ENCODE peak calls at places on chromosomes 3 and 15, in ten cellular contexts. P, N, W, S, O, I, J, D, Z and H are unnamed samples.

GRCh38 chr15:20345401-20345958 is 196.1 kb downstream of the GOLGA6L6 start:
- DNase-seq in J (no peak), S (no peak), W (peak; percentile 26), N (peak; percentile 51), D (no peak), P (no peak), I (peak; percentile 43), Z (no peak), O (peak; percentile 30), H (no peak)

GRCh38 chr15:92075764-92076163 is 222.3 kb downstream of the SLCO3A1 start:
- DNase-seq in S (no peak), Z (no peak), N (no peak), O (no peak), W (no peak), J (no peak), P (no peak), I (no peak), D (no peak), H (no peak)

GRCh38 chr15:63156708-63157065 is 590 bp downstream of the RPS27L start:
- DNase-seq in P (peak; percentile 57), O (no peak), Z (peak; percentile 28), I (peak; percentile 79), J (peak; percentile 34), N (no peak), S (peak; percentile 22), D (no peak), W (no peak), H (peak; percentile 72)

GRCh38 chr15:58355965-58356358 is 75.8 kb upstream of the LIPC start:
- DNase-seq in J (no peak), O (no peak), Z (no peak), N (no peak), S (no peak), I (no peak), W (no peak), D (no peak), P (no peak), H (no peak)

GRCh38 chr15:58530056-58530590 is 98.3 kb downstream of the LIPC start:
- DNase-seq in Z (no peak), P (no peak), I (peak; percentile 36), N (no peak), S (no peak), O (no peak), W (no peak), J (no peak), D (no peak), H (no peak)

GRCh38 chr3:80374423-80374822 is 606.6 kb upstream of the ROBO1 start:
- DNase-seq in J (no peak), I (no peak), P (no peak), O (no peak), S (no peak), N (no peak), D (no peak), W (no peak), Z (no peak), H (no peak)

GRCh38 chr3:23913873-23914743 is 2.7 kb downstream of the NKIRAS1 start:
- DNase-seq in S (no peak), N (no peak), O (no peak), J (no peak), I (no peak), P (no peak), Z (no peak), W (no peak), D (no peak), H (no peak)

GRCh38 chr3:69143605-69144004 is 21.2 kb upstream of the LMOD3 start:
- DNase-seq in Z (no peak), W (no peak), S (no peak), O (no peak), D (no peak), P (no peak), N (no peak), I (no peak), J (no peak), H (no peak)

GRCh38 chr15:75048394-75048793 is 25.0 kb downstream of the PPCDC start:
- DNase-seq in I (no peak), D (no peak), J (no peak), O (no peak), Z (no peak), P (no peak), S (no peak), W (no peak), N (no peak), H (no peak)
- H3K27ac ChIP-seq in I (no peak overlapping the region), D (no peak overlapping the region), J (peak overlapping the region; percentile 81), O (peak overlapping the region; percentile 88), Z (peak overlapping the region; percentile 97), P (no peak overlapping the region), S (no peak overlapping the region), W (no peak overlapping the region), N (no peak overlapping the region), H (peak overlapping the region; percentile 79)

GRCh38 chr3:185317674-185318073 is 45.3 kb upstream of the MAP3K13 start:
- DNase-seq in W (no peak), N (no peak), O (no peak), I (no peak), J (no peak), S (no peak), Z (no peak), D (no peak), P (no peak), H (no peak)
- H3K27ac ChIP-seq in W (no peak overlapping the region), N (peak overlapping the region; percentile 73), O (no peak overlapping the region), I (no peak overlapping the region), J (peak overlapping the region; percentile 45), S (no peak overlapping the region), Z (peak overlapping the region; percentile 63), D (peak overlapping the region; percentile 66), P (no peak overlapping the region), H (no peak overlapping the region)

GRCh38 chr3:54127499-54128056 is 5.2 kb downstream of the CACNA2D3 start:
- DNase-seq in Z (no peak), D (no peak), N (no peak), S (no peak), I (no peak), O (peak; percentile 14), J (no peak), P (no peak), W (no peak), H (no peak)
- H3K27ac ChIP-seq in Z (no peak overlapping the region), D (no peak overlapping the region), N (no peak overlapping the region), S (no peak overlapping the region), I (no peak overlapping the region), O (no peak overlapping the region), J (no peak overlapping the region), P (no peak overlapping the region), W (no peak overlapping the region), H (no peak overlapping the region)

DNA sequence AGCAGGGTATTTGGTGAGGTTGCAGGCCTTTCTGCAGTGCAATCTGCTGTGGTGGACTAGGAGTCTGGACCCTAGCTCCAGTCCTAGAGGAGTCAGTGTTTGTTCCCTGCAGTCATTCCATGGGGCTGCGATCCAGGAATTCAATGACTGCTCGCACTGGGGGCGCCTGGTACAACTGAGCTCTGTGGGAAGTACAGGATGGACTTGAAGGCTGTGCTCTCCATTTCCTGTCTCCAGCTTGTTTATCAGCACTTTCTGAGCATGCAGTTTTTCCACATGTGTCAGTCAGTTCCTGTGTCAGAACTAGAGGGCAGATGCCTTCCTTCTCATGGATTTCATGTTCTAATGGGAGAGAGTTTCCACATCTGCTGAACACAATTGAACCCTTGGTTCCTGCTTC is 46.7 kb downstream of the PDHB start:
- DNase-seq in I (peak; percentile 51), J (peak; percentile 30), O (no peak), P (no peak), D (no peak), W (peak; percentile 36), S (no peak), N (no peak), Z (peak; percentile 27), H (peak; percentile 39)
- H3K27ac ChIP-seq in I (peak overlapping the region; percentile 38), J (peak overlapping the region; percentile 51), O (peak overlapping the region; percentile 61), P (peak overlapping the region; percentile 33), D (no peak overlapping the region), W (no peak overlapping the region), S (peak overlapping the region; percentile 59), N (peak overlapping the region; percentile 64), Z (peak overlapping the region; percentile 72), H (peak overlapping the region; percentile 31)

GRCh38 chr3:97871206-97871605 is 49.4 kb downstream of the CRYBG3 start:
- DNase-seq in D (no peak), J (no peak), N (no peak), I (no peak), O (no peak), P (no peak), W (no peak), S (no peak), Z (no peak), H (no peak)

GRCh38 chr3:97871788-97872187 is 50.0 kb downstream of the CRYBG3 start:
- DNase-seq in D (no peak), O (no peak), N (no peak), W (no peak), S (no peak), J (no peak), I (no peak), P (no peak), Z (no peak), H (no peak)

DNA sequence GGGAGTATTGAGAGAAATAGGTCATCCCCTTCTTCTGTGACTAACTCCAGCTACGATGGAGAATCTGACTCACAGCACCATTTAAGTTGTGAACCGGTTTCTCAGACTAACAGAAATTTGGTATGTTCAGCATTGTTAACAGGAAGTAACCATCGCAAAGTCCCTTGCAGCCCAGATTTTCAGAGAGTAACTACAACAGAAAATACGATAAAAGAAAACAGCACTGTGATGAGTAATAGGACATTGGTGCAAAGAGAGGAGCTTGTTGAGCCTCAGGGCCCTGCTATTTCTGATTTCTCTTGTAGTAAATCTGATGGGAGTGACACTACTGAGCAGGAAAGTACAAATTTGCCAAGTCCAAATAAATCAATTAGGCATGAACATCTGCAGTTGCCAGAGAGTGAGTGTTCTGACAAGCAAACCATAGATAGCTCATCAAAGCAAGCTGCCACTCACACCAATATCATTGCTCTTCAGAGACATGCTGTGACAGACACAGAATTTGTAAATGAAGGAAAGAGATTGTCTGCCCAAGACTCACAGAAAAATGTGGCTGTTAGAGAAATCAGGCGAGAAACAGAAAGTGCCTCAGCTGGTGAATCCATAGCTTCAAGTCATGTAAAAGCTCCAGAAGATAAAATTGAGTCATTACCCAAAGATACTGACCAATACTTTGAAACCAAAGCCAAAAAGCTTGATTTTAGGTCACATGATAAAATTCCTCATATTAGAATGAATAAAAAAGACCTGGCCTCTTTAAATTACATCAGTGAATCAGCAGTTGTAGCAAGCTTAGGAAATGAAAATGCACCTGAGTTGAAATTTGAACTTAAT is 50.6 kb downstream of the CRYBG3 start:
- DNase-seq in S (peak; percentile 17), P (no peak), Z (no peak), D (no peak), O (no peak), I (no peak), N (no peak), J (no peak), W (no peak), H (no peak)
- H3K27ac ChIP-seq in S (peak overlapping the region; percentile 60), P (no peak overlapping the region), Z (peak overlapping the region; percentile 8), D (peak overlapping the region; percentile 40), O (no peak overlapping the region), I (no peak overlapping the region), N (no peak overlapping the region), J (no peak overlapping the region), W (no peak overlapping the region), H (peak overlapping the region; percentile 51)